ENCODE peak calls at places on chromosomes 13 and 19, in nine cellular contexts. One of them, this sample, is unnamed.
A peak's percentile ranks its signal among the peaks of the same experiment; 100 is the strongest.

GRCh38 chr19:45403781-45404556 is 900 bp downstream of the PPP1R13L start:
- DNase-seq in COR-L47: peak; percentile 20
- DNase-seq in endodermal cell: peak; percentile 97
- DNase-seq in fibroblast of gingiva: no peak
- DNase-seq in pancreas: peak; percentile 75
- DNase-seq in stimulated activated CD4-positive, alpha-beta T cell treated with anti-CD3 and anti-CD28 coated beads, TNF-alpha, amount 100 ng/mL, for 48 hours: peak; percentile 55
- DNase-seq in effector memory CD4-positive, alpha-beta T cell: peak; percentile 42
- DNase-seq in psoas muscle: peak; percentile 47
- DNase-seq in M059J: peak; percentile 54
- DNase-seq in this sample: no peak

GRCh38 chr19:2636897-2637683 is 65.4 kb downstream of the GNG7 start:
- DNase-seq in pancreas: peak; percentile 42
- DNase-seq in stimulated activated CD4-positive, alpha-beta T cell treated with anti-CD3 and anti-CD28 coated beads, TNF-alpha, amount 100 ng/mL, for 48 hours: peak; percentile 47
- DNase-seq in effector memory CD4-positive, alpha-beta T cell: peak; percentile 63
- DNase-seq in COR-L47: no peak
- DNase-seq in fibroblast of gingiva: peak; percentile 18
- DNase-seq in M059J: peak; percentile 47
- DNase-seq in psoas muscle: peak; percentile 67
- DNase-seq in endodermal cell: peak; percentile 92
- DNase-seq in this sample: peak; percentile 23

GRCh38 chr13:34867590-34867989 is 74.5 kb upstream of the NBEA start:
- DNase-seq in M059J: peak; percentile 76
- DNase-seq in fibroblast of gingiva: peak; percentile 16
- DNase-seq in psoas muscle: no peak
- DNase-seq in effector memory CD4-positive, alpha-beta T cell: no peak
- DNase-seq in stimulated activated CD4-positive, alpha-beta T cell treated with anti-CD3 and anti-CD28 coated beads, TNF-alpha, amount 100 ng/mL, for 48 hours: no peak
- DNase-seq in endodermal cell: no peak
- DNase-seq in pancreas: no peak
- DNase-seq in COR-L47: no peak
- DNase-seq in this sample: no peak

GRCh38 chr13:41562083-41562482 is 104.7 kb downstream of the RGCC start:
- DNase-seq in psoas muscle: peak; percentile 68
- DNase-seq in endodermal cell: no peak
- DNase-seq in M059J: peak; percentile 75
- DNase-seq in fibroblast of gingiva: peak; percentile 83
- DNase-seq in effector memory CD4-positive, alpha-beta T cell: no peak
- DNase-seq in pancreas: no peak
- DNase-seq in stimulated activated CD4-positive, alpha-beta T cell treated with anti-CD3 and anti-CD28 coated beads, TNF-alpha, amount 100 ng/mL, for 48 hours: no peak
- DNase-seq in COR-L47: no peak
- DNase-seq in this sample: no peak

GRCh38 chr19:56316728-56317127 is 2.1 kb upstream of the ZSCAN5A start:
- DNase-seq in M059J: no peak
- DNase-seq in psoas muscle: no peak
- DNase-seq in pancreas: no peak
- DNase-seq in fibroblast of gingiva: no peak
- DNase-seq in effector memory CD4-positive, alpha-beta T cell: no peak
- DNase-seq in endodermal cell: no peak
- DNase-seq in COR-L47: no peak
- DNase-seq in stimulated activated CD4-positive, alpha-beta T cell treated with anti-CD3 and anti-CD28 coated beads, TNF-alpha, amount 100 ng/mL, for 48 hours: no peak
- DNase-seq in this sample: no peak

GRCh38 chr19:55538132-55538531 is 1.2 kb upstream of the SBK2 start:
- DNase-seq in effector memory CD4-positive, alpha-beta T cell: no peak
- DNase-seq in COR-L47: no peak
- DNase-seq in fibroblast of gingiva: no peak
- DNase-seq in pancreas: no peak
- DNase-seq in stimulated activated CD4-positive, alpha-beta T cell treated with anti-CD3 and anti-CD28 coated beads, TNF-alpha, amount 100 ng/mL, for 48 hours: no peak
- DNase-seq in psoas muscle: no peak
- DNase-seq in M059J: no peak
- DNase-seq in endodermal cell: no peak
- DNase-seq in this sample: no peak

GRCh38 chr19:3084943-3085342 is 9.2 kb upstream of the GNA11 start:
- DNase-seq in stimulated activated CD4-positive, alpha-beta T cell treated with anti-CD3 and anti-CD28 coated beads, TNF-alpha, amount 100 ng/mL, for 48 hours: no peak
- DNase-seq in fibroblast of gingiva: no peak
- DNase-seq in endodermal cell: no peak
- DNase-seq in M059J: no peak
- DNase-seq in psoas muscle: no peak
- DNase-seq in effector memory CD4-positive, alpha-beta T cell: no peak
- DNase-seq in COR-L47: no peak
- DNase-seq in pancreas: no peak
- DNase-seq in this sample: no peak

GRCh38 chr13:30859326-30859725 is 46.7 kb upstream of the MEDAG start:
- DNase-seq in endodermal cell: no peak
- DNase-seq in effector memory CD4-positive, alpha-beta T cell: no peak
- DNase-seq in psoas muscle: no peak
- DNase-seq in COR-L47: no peak
- DNase-seq in stimulated activated CD4-positive, alpha-beta T cell treated with anti-CD3 and anti-CD28 coated beads, TNF-alpha, amount 100 ng/mL, for 48 hours: no peak
- DNase-seq in pancreas: no peak
- DNase-seq in M059J: no peak
- DNase-seq in fibroblast of gingiva: no peak
- DNase-seq in this sample: no peak

GRCh38 chr13:22700488-22700887 is 480.3 kb upstream of the SGCG start:
- DNase-seq in pancreas: no peak
- DNase-seq in COR-L47: peak; percentile 55
- DNase-seq in psoas muscle: no peak
- DNase-seq in endodermal cell: no peak
- DNase-seq in M059J: no peak
- DNase-seq in effector memory CD4-positive, alpha-beta T cell: no peak
- DNase-seq in fibroblast of gingiva: no peak
- DNase-seq in stimulated activated CD4-positive, alpha-beta T cell treated with anti-CD3 and anti-CD28 coated beads, TNF-alpha, amount 100 ng/mL, for 48 hours: no peak
- DNase-seq in this sample: peak; percentile 27

GRCh38 chr19:35048911-35049411 is 7.4 kb downstream of the HPN start:
- DNase-seq in stimulated activated CD4-positive, alpha-beta T cell treated with anti-CD3 and anti-CD28 coated beads, TNF-alpha, amount 100 ng/mL, for 48 hours: no peak
- DNase-seq in M059J: no peak
- DNase-seq in effector memory CD4-positive, alpha-beta T cell: no peak
- DNase-seq in fibroblast of gingiva: no peak
- DNase-seq in pancreas: peak; percentile 97
- DNase-seq in psoas muscle: peak; percentile 74
- DNase-seq in endodermal cell: no peak
- DNase-seq in COR-L47: peak; percentile 76
- DNase-seq in this sample: peak; percentile 13

GRCh38 chr13:50419896-50420295 is 404.7 kb downstream of the KCNRG start:
- DNase-seq in fibroblast of gingiva: no peak
- DNase-seq in psoas muscle: no peak
- DNase-seq in pancreas: no peak
- DNase-seq in stimulated activated CD4-positive, alpha-beta T cell treated with anti-CD3 and anti-CD28 coated beads, TNF-alpha, amount 100 ng/mL, for 48 hours: no peak
- DNase-seq in effector memory CD4-positive, alpha-beta T cell: no peak
- DNase-seq in endodermal cell: no peak
- DNase-seq in COR-L47: no peak
- DNase-seq in M059J: no peak
- DNase-seq in this sample: no peak

GRCh38 chr19:55345818-55346724 is 6.4 kb downstream of the KMT5C start:
- DNase-seq in effector memory CD4-positive, alpha-beta T cell: no peak
- DNase-seq in psoas muscle: peak; percentile 65
- DNase-seq in pancreas: no peak
- DNase-seq in stimulated activated CD4-positive, alpha-beta T cell treated with anti-CD3 and anti-CD28 coated beads, TNF-alpha, amount 100 ng/mL, for 48 hours: no peak
- DNase-seq in endodermal cell: peak; percentile 45
- DNase-seq in M059J: no peak
- DNase-seq in fibroblast of gingiva: no peak
- DNase-seq in COR-L47: no peak
- DNase-seq in this sample: no peak

This sample was measured in NCI-H1092 treated with DMSO at 0.1 percent for 48 hours.